ENCODE peak calls at places on chromosomes 2 and 18, in six cellular contexts. N, X, W, I, Y and F are unnamed samples.

GRCh38 chr2:126785236-126785635 is 113.5 kb upstream of the TEX51 start:
- DNase-seq in N (no peak), X (no peak), W (no peak), I (no peak), Y (no peak), F (no peak)

GRCh38 chr2:28419003-28419704 is 26.5 kb downstream of the FOSL2 start:
- DNase-seq in N (no peak), X (no peak), W (no peak), I (no peak), Y (no peak), F (no peak)

GRCh38 chr2:9954136-9954535 is 2.6 kb downstream of the GRHL1 start:
- DNase-seq in N (no peak), X (no peak), W (no peak), I (no peak), Y (no peak), F (no peak)

GRCh38 chr2:205903549-205904129 is 182.3 kb downstream of the INO80D start:
- DNase-seq in N (peak), X (no peak), W (peak), I (peak), Y (no peak), F (peak)

GRCh38 chr2:72755647-72756423 is 70.0 kb downstream of the EXOC6B start:
- DNase-seq in N (no peak), X (no peak), W (no peak), I (peak), Y (no peak), F (no peak)

GRCh38 chr2:221283896-221284295 is 288.2 kb downstream of the EPHA4 start:
- DNase-seq in N (no peak), X (no peak), W (no peak), I (no peak), Y (no peak), F (no peak)

GRCh38 chr2:205930209-205930608 is 155.8 kb downstream of the INO80D start:
- DNase-seq in N (no peak), X (no peak), W (no peak), I (peak), Y (no peak), F (no peak)

GRCh38 chr2:232276084-232276738 is 102.3 kb upstream of the ALPP start:
- DNase-seq in N (no peak), X (no peak), W (no peak), I (no peak), Y (no peak), F (peak)

GRCh38 chr2:65922794-65923193 is 490.4 kb upstream of the SPRED2 start:
- DNase-seq in N (no peak), X (no peak), W (no peak), I (peak), Y (no peak), F (no peak)

GRCh38 chr2:56376699-56377665 is 193.2 kb downstream of the CCDC85A start:
- DNase-seq in N (no peak), X (no peak), W (no peak), I (no peak), Y (no peak), F (no peak)

GRCh38 chr2:206410714-206411113 is 32.6 kb upstream of the ADAM23 start:
- DNase-seq in N (no peak), X (no peak), W (no peak), I (no peak), Y (no peak), F (no peak)

GRCh38 chr2:99960724-99961566 is 181.4 kb downstream of the AFF3 start:
- DNase-seq in N (no peak), X (no peak), W (no peak), I (no peak), Y (peak), F (no peak)

GRCh38 chr2:32008811-32009478 is 1.9 kb downstream of the MEMO1 start:
- DNase-seq in N (peak), X (no peak), W (no peak), I (peak), Y (no peak), F (no peak)

GRCh38 chr2:157603203-157603602 is 25.5 kb downstream of the ACVR1C start:
- DNase-seq in N (no peak), X (no peak), W (no peak), I (no peak), Y (no peak), F (no peak)

GRCh38 chr2:46095821-46096220 is 201.4 kb upstream of the EPAS1 start:
- DNase-seq in N (no peak), X (no peak), W (no peak), I (no peak), Y (peak), F (no peak)

GRCh38 chr18:44507729-44508325 is 172.9 kb upstream of the SETBP1 start:
- DNase-seq in N (no peak), X (no peak), W (no peak), I (peak), Y (no peak), F (no peak)

GRCh38 chr2:23146011-23146410 is 239.0 kb upstream of the KLHL29 start:
- DNase-seq in N (no peak), X (no peak), W (no peak), I (no peak), Y (no peak), F (no peak)

GRCh38 chr2:11748018-11748860 is 1.8 kb downstream of the LPIN1 start:
- DNase-seq in N (peak), X (no peak), W (no peak), I (no peak), Y (peak), F (no peak)

GRCh38 chr18:23958036-23958435 is 56.5 kb upstream of the TTC39C start:
- DNase-seq in N (no peak), X (no peak), W (no peak), I (peak), Y (no peak), F (no peak)

GRCh38 chr2:28034696-28035095 is 144.2 kb downstream of the BABAM2 start:
- DNase-seq in N (no peak), X (no peak), W (no peak), I (no peak), Y (no peak), F (no peak)

GRCh38 chr2:230920167-230920566 is 4.9 kb downstream of the GPR55 start:
- DNase-seq in N (no peak), X (no peak), W (no peak), I (no peak), Y (no peak), F (no peak)

GRCh38 chr2:154963509-154963908 is 265.0 kb downstream of the KCNJ3 start:
- DNase-seq in N (no peak), X (no peak), W (no peak), I (no peak), Y (no peak), F (no peak)

GRCh38 chr2:215567504-215567903 is 131.6 kb upstream of the FN1 start:
- DNase-seq in N (no peak), X (no peak), W (no peak), I (no peak), Y (no peak), F (no peak)

GRCh38 chr18:77129150-77129551 is 3.4 kb downstream of the MBP start:
- DNase-seq in N (no peak), X (peak), W (no peak), I (peak), Y (peak), F (no peak)

GRCh38 chr2:217256261-217256660 is 396.4 kb upstream of the TNP1 start:
- DNase-seq in N (no peak), X (no peak), W (no peak), I (no peak), Y (no peak), F (no peak)

GRCh38 chr18:55275042-55275897 is 312.7 kb downstream of the TCF4 start:
- DNase-seq in N (no peak), X (peak), W (no peak), I (peak), Y (no peak), F (no peak)

GRCh38 chr2:109396338-109397180 is 217.2 kb downstream of the SEPTIN10 start:
- DNase-seq in N (no peak), X (no peak), W (no peak), I (peak), Y (no peak), F (no peak)

GRCh38 chr18:54888933-54889332 is 60.7 kb downstream of the RAB27B start:
- DNase-seq in N (no peak), X (no peak), W (no peak), I (peak), Y (no peak), F (no peak)

GRCh38 chr2:164061129-164061746 is 325.4 kb upstream of the FIGN start:
- DNase-seq in N (peak), X (peak), W (no peak), I (peak), Y (no peak), F (peak)

GRCh38 chr18:24616638-24617037 is 156.2 kb downstream of the HRH4 start:
- DNase-seq in N (no peak), X (no peak), W (no peak), I (no peak), Y (no peak), F (no peak)

GRCh38 chr2:209422191-209422754 is 1.6 kb upstream of the MAP2 start:
- DNase-seq in N (no peak), X (no peak), W (no peak), I (no peak), Y (no peak), F (no peak)

GRCh38 chr18:49725809-49726514 is 87.4 kb downstream of the ACAA2 start:
- DNase-seq in N (peak), X (peak), W (no peak), I (peak), Y (peak), F (no peak)

GRCh38 chr2:156689945-156690344 is 253.8 kb downstream of the GPD2 start:
- DNase-seq in N (no peak), X (no peak), W (no peak), I (no peak), Y (no peak), F (no peak)

GRCh38 chr2:118249970-118250369 is 161.7 kb downstream of the INSIG2 start:
- DNase-seq in N (no peak), X (no peak), W (no peak), I (peak), Y (no peak), F (no peak)

GRCh38 chr18:731185-731584 is 18.8 kb upstream of the ENOSF1 start:
- DNase-seq in N (peak), X (no peak), W (no peak), I (no peak), Y (no peak), F (no peak)

GRCh38 chr2:235027558-235028214 is 75.9 kb downstream of the SH3BP4 start:
- DNase-seq in N (no peak), X (peak), W (peak), I (peak), Y (no peak), F (no peak)

GRCh38 chr2:235028646-235029045 is 76.8 kb downstream of the SH3BP4 start:
- DNase-seq in N (no peak), X (no peak), W (no peak), I (no peak), Y (no peak), F (no peak)

GRCh38 chr2:235030126-235030525 is 78.3 kb downstream of the SH3BP4 start:
- DNase-seq in N (no peak), X (no peak), W (no peak), I (no peak), Y (no peak), F (no peak)

GRCh38 chr2:235030936-235031335 is 79.1 kb downstream of the SH3BP4 start:
- DNase-seq in N (no peak), X (no peak), W (no peak), I (no peak), Y (no peak), F (no peak)

DNA sequence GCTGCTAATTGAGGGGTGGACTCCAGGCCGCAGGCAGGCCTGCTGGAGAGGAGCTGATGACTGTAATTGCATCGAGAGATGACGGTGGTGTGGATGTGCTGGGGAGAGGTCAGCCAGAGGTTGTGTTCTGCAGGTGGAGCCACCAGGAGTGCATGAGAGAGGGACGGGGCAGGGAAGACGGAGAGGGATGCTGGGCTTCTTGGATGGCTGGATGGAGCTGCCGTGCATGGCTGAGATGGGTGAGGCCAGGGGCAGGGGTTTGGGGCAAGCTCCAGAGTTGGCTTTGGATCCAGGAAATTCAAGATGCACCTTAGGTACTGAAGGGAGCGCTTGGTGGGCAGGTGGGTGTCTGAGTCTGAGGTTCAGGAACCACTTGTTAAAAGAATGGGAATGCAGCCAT is 77.2 kb downstream of the SH3BP4 start:
- DNase-seq in N (no peak), X (no peak), W (no peak), I (no peak), Y (no peak), F (no peak)
- TF ChIP-seq CTCF in N (no peak), X (no peak), W (no peak), I (no peak), Y (no peak), F (no peak)

GRCh38 chr2:50097118-50097517 is 934.8 kb downstream of the NRXN1 start:
- DNase-seq in N (no peak), X (no peak), W (no peak), I (no peak), Y (no peak), F (no peak)
- H3K4me3 ChIP-seq in N (no peak), X (no peak), W (no peak), I (no peak), Y (no peak), F (no peak)

GRCh38 chr2:234136461-234136860 is 86.0 kb downstream of the SPP2 start:
- DNase-seq in N (no peak), X (peak), W (no peak), I (no peak), Y (no peak), F (no peak)
- TF ChIP-seq CTCF in N (no peak), X (peak), W (no peak), I (no peak), Y (no peak), F (peak)

DNA sequence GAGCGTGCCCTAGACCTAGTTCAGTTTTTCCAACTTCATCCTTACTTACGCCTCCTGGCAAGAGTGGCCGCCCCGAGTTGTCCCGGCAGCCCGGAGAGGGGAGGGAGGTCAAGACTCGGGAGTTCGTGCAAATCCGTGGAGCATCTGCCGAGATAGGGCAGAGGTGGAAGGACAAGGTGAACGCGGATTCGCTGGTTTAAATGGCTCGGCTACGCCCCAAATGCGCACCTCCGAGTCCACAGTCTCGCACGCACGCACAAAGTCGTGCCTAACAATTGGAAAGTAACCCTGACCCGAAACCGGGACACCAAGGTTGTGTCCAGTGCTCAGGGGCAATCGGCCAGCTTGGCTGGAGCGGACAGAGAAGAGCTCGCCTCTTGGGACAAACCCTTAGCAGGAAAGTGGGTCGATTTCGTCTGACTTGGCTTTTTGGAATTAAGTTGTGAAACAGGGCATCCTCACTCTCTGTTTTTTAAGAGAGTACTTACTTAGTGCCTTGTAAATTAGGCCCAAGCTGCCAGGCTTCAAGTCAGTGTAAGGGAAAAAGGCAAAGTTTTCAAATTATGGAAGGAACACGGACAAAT is 726 bp upstream of the SS18 start:
- DNase-seq in N (peak), X (no peak), W (no peak), I (no peak), Y (peak), F (peak)
- H3K4me3 ChIP-seq in N (peak), X (peak), W (peak), I (peak), Y (peak), F (peak)

GRCh38 chr2:54081574-54081973 is 33.8 kb upstream of the ACYP2 start:
- DNase-seq in N (peak), X (no peak), W (no peak), I (no peak), Y (no peak), F (peak)
- TF ChIP-seq CTCF in N (no peak), X (no peak), W (no peak), I (no peak), Y (no peak), F (no peak)